ENCODE peak calls at places on chromosomes 3 and 15, in five cellular contexts. P is H9, C is A549, Q is gastrocnemius medialis, F is right atrium auricular region. Z is an unnamed sample. For H3K9me3 and H3K4me1, the result is how much of the 10 kb centered on the place peaks cover.

GRCh38 chr15:41031232-41032078 is 78.2 kb downstream of the CHAC1 start:
- DNase-seq in C (no peak), F (no peak), Q (no peak), P (no peak), Z (no peak)

GRCh38 chr3:131848111-131848510 is 186.7 kb downstream of the CPNE4 start:
- DNase-seq in P (no peak), Q (no peak), F (no peak), C (no peak), Z (no peak)

GRCh38 chr3:122233109-122233952 is 49.9 kb downstream of the CASR start:
- DNase-seq in C (no peak), F (no peak), Q (no peak), P (no peak), Z (no peak)

GRCh38 chr15:51907136-51907862 is 64.3 kb downstream of the LEO1 start:
- DNase-seq in F (no peak), C (peak), Q (no peak), P (no peak), Z (no peak)

GRCh38 chr3:44954962-44955361 is 21.0 kb downstream of the ZDHHC3 start:
- DNase-seq in C (no peak), P (no peak), Q (peak), F (no peak), Z (no peak)

GRCh38 chr3:65979731-65980130 is 59.0 kb downstream of the MAGI1 start:
- DNase-seq in Q (no peak), F (no peak), C (no peak), P (no peak), Z (no peak)

GRCh38 chr3:188905991-188906635 is 265.7 kb upstream of the TPRG1 start:
- DNase-seq in C (no peak), P (no peak), F (no peak), Q (no peak), Z (no peak)

GRCh38 chr3:169218314-169218983 is 445.1 kb downstream of the MECOM start:
- DNase-seq in C (peak), F (peak), Q (no peak), P (peak), Z (peak)

GRCh38 chr3:178762382-178762781 is 226.1 kb downstream of the KCNMB2 start:
- DNase-seq in C (no peak), F (no peak), Q (no peak), P (no peak), Z (no peak)

GRCh38 chr3:23548706-23549105 is 257.0 kb upstream of the UBE2E1 start:
- DNase-seq in C (no peak), Q (no peak), P (no peak), F (no peak), Z (no peak)

GRCh38 chr15:49314729-49315128 is 108.3 kb upstream of the FGF7 start:
- DNase-seq in C (no peak), F (no peak), Q (no peak), P (no peak), Z (no peak)

GRCh38 chr15:43792761-43793493 is 807 bp downstream of the SERF2 start:
- DNase-seq in F (no peak), C (no peak), Q (peak), P (no peak), Z (peak)

GRCh38 chr3:38004415-38005075 is 14.0 kb downstream of the VILL start:
- DNase-seq in F (peak), Q (peak), P (peak), C (peak), Z (peak)

GRCh38 chr3:193165431-193166120 is 75.4 kb upstream of the PLAAT1 start:
- DNase-seq in Q (no peak), C (no peak), F (no peak), P (no peak), Z (no peak)

GRCh38 chr3:65627102-65627501 is 411.6 kb downstream of the MAGI1 start:
- DNase-seq in F (no peak), Q (no peak), P (no peak), C (no peak), Z (no peak)

GRCh38 chr15:78097667-78098066 is 5.3 kb downstream of the SH2D7 start:
- DNase-seq in Q (no peak), C (no peak), F (no peak), P (no peak), Z (no peak)

GRCh38 chr15:58182460-58183163 is 44.4 kb downstream of the AQP9 start:
- DNase-seq in P (peak), F (no peak), Q (no peak), C (peak), Z (peak)

GRCh38 chr3:132343018-132343612 is 25.9 kb downstream of the ACP3 start:
- DNase-seq in Q (no peak), F (no peak), C (peak), P (peak), Z (peak)

GRCh38 chr3:113485161-113485609 is 29.8 kb downstream of the SPICE1 start:
- DNase-seq in C (no peak), Q (no peak), P (no peak), F (no peak), Z (no peak)

GRCh38 chr15:64911317-64912186 is at the start of gene ANKDD1A:
- DNase-seq in C (peak), Q (peak), P (peak), F (peak), Z (peak)

GRCh38 chr15:79311901-79312553 is 1.1 kb downstream of the TMED3 start:
- DNase-seq in P (no peak), C (no peak), Q (no peak), F (no peak), Z (no peak)
- H3K27ac ChIP-seq in P (no peak), C (peak), Q (no peak), F (no peak), Z (no peak)

DNA sequence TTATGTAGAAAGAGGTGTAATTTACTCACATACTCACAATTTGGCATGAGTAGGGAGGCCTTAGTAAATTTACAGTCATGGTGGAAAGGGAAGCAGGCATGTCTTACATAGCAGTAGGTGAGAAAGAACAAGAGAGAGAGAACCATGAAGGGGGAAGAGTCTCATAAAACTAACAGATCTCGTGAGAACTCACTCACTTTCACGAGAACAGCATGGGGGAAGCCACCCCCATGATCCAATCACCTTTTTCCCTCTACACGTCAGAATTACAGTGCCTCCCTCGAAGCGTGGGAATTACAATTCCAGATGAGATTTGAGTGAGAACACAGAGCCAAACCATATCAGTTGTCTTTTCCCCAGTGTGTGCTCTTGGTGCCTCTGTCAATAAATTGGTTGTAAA is 855.3 kb downstream of the TBL1XR1 start:
- DNase-seq in F (no peak), P (no peak), C (no peak), Q (no peak), Z (no peak)
- H3K9me3 ChIP-seq in F (under half), P (under half), C (under half), Q (under half), Z (under half)

GRCh38 chr3:170749765-170750477 is 120.1 kb downstream of the RPL22L1 start:
- DNase-seq in Q (no peak), C (no peak), F (no peak), P (no peak), Z (no peak)
- H3K4me1 ChIP-seq in Q (under half), C (under half), F (under half), P (under half), Z (under half)

DNA sequence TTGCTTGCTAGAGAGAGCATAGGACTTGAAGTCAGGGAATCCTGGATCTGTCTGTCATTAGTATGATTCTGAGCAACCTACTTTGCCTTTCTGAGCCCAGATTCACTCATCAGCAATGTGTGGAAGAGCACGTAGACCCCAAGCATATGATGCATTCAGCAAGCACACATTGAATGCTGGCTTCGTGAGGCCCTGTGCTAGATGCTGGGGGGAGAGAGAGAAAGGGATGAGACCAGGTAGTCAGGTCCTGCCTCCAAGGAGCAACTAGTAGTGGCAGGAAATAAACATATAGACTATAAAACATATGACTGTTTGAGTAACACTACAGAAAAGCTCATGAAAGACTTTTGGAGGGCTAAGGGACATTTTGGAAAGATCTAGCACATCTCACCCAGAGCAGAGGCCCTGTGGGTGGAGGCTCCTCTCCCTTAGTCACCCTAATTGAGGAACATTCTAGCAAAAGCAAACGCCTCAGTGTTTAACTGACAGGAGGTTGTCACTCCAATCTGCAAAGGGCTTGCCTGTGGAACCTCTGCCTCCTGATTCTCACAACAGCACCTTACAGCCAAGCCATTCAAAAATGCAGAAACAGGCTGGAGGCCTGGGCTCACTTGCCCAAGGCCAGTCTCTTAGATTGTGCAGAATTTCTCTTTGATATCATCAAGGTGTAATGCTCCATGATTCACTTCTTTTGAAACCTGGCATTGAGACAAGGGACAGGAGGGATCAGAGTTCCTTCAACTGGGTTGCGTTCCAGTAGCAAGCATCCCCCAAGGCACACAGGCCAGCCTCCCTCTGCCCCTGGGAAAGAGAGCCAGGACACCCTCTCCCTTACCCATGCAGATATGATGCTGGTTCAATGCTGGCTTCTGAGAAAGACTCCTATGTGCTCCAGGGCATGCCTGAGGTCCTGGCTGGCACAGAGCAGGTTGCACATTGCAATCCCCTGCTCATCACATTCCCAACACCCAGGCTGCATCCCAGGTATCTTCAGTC is 26.1 kb downstream of the STARD5 start:
- DNase-seq in F (no peak), C (no peak), P (no peak), Q (no peak), Z (no peak)
- H3K27ac ChIP-seq in F (peak), C (no peak), P (no peak), Q (peak), Z (no peak)

GRCh38 chr15:87634361-87634760 is 622.2 kb downstream of the NTRK3 start:
- DNase-seq in Q (no peak), P (no peak), F (no peak), C (no peak), Z (no peak)
- H3K9me3 ChIP-seq in Q (under half), P (under half), F (under half), C (under half), Z (under half)

DNA sequence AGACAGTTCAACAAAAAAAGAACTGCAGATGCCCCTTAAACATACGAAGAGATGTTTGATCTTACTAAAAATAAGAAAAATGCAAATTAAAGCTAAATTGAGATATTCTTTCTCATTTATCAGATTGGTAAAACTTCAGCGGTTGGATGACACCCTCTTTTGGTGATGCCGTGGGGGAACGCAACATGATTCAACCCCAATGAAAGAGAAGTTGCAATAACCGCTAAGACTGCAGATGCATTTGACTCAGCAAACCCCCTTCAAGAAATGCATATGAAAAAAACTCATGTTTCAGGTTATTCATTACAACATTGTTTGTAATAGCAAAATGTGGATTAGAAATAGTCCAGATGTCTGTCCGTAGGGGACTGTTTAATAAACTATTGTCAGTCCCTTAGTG is 3.6 kb downstream of the KLHL6 start:
- DNase-seq in Q (no peak), P (no peak), F (no peak), C (no peak), Z (no peak)
- H3K4me1 ChIP-seq in Q (under half), P (under half), F (under half), C (under half), Z (under half)

DNA sequence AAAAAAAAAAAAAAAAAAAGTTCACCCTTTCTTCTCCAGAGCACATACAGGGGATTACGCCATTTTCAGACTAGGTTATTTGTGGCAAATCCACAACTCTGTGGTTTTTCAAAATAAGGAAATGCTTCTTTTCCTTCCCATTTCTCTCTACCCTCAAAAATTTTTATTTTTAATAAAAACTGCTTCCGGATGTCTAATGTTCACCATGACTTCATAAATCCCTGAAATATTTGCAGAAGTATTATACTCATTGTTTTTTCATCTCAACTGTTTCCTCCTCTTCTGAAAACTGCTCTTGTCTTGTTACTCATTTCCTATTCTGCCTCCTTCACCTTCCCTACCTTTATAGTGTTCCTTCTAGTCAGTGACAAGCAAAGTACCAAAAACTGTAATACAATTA is 45.0 kb upstream of the SLC12A8 start:
- DNase-seq in F (no peak), P (no peak), C (no peak), Q (no peak), Z (no peak)
- H3K27ac ChIP-seq in F (no peak), P (no peak), C (no peak), Q (no peak), Z (no peak)

DNA sequence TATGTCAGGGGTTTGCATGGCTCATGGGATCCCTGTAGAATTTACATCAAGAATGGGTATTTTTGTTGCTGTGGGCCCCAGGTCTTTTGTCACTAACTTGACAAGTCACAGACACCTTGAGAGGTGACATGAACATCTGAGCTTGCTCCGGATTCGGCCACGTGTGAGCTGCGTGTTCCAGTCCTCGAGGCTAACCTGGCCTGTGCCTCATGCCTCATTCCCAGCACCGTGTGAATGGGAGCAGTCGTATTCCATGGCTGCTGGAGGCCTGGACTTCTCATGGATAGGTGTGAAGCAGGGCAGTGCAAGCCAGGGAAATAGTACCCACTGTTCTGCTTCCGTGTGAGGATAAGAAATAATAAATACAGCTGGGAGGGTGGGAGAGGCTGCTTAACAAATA is 423.5 kb downstream of the OCA2 start:
- DNase-seq in Q (no peak), C (no peak), F (no peak), P (no peak), Z (no peak)
- H3K9me3 ChIP-seq in Q (under half), C (under half), F (under half), P (under half), Z (under half)

GRCh38 chr15:59334063-59334415 is 38.6 kb downstream of the MYO1E start:
- DNase-seq in Q (no peak), C (no peak), F (no peak), P (no peak), Z (no peak)
- H3K4me1 ChIP-seq in Q (under half), C (half or more), F (under half), P (under half), Z (under half)

DNA sequence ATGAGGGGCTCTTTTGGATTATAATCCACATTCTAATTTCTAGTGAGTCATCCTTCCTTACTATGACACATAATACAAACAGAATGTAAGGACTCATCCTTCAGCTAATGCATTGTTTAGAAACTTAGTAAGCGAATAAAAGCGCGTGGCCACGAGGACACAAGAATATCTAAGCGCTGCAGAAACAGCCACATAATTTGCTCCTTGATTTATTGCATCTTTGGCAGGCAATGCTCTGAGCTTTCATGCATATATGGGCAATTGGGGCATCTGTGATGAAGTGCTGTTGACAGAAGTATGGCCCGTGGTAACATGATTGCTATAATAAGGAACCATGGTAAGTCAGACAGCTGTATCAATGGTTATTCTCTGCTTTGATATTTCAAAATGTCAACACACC is 191.3 kb upstream of the ZNF385D start:
- DNase-seq in C (no peak), P (no peak), Q (peak), F (no peak), Z (peak)
- H3K27ac ChIP-seq in C (no peak), P (no peak), Q (peak), F (no peak), Z (no peak)

Z was measured in cardiac muscle cell.